ENCODE peak calls at places on chromosomes 2 and 18, in nine cellular contexts. S, I, P, L, T, N, E, B and R are unnamed samples. For H3K9me3, the result is how much of the 10 kb centered on the place peaks cover.

GRCh38 chr2:176107731-176108181 is 676 bp downstream of the HOXD11 start:
- DNase-seq in S (no peak), I (no peak), P (no peak), L (no peak), T (no peak), N (peak), E (no peak), B (no peak), R (no peak)

GRCh38 chr18:30446605-30447004 is 595.9 kb downstream of the DSC3 start:
- DNase-seq in S (no peak), I (no peak), P (no peak), L (no peak), T (no peak), N (no peak), E (no peak), B (no peak), R (no peak)

GRCh38 chr18:52333860-52334259 is 6.1 kb upstream of the DCC start:
- DNase-seq in S (no peak), I (no peak), P (no peak), L (no peak), T (no peak), N (no peak), E (no peak), B (no peak), R (no peak)

GRCh38 chr2:176473177-176473576 is 203.9 kb downstream of the MTX2 start:
- DNase-seq in S (no peak), I (peak), P (no peak), L (peak), T (no peak), N (no peak), E (peak), B (peak), R (no peak)

GRCh38 chr2:149080964-149081363 is 42.5 kb downstream of the LYPD6B start:
- DNase-seq in S (no peak), I (no peak), P (no peak), L (no peak), T (no peak), N (no peak), E (no peak), B (no peak), R (no peak)

GRCh38 chr2:227324671-227325055 is 388 bp upstream of the MFF start:
- DNase-seq in S (no peak), I (no peak), P (peak), L (no peak), T (no peak), N (no peak), E (no peak), B (peak), R (no peak)

GRCh38 chr18:29653816-29654215 is 1388.7 kb downstream of the DSC3 start:
- DNase-seq in S (no peak), I (no peak), P (no peak), L (no peak), T (no peak), N (no peak), E (no peak), B (no peak), R (no peak)

GRCh38 chr2:164412831-164413230 is 208.5 kb downstream of the GRB14 start:
- DNase-seq in S (no peak), I (peak), P (no peak), L (no peak), T (no peak), N (no peak), E (no peak), B (no peak), R (no peak)

GRCh38 chr2:96225016-96225533 is 16.4 kb upstream of the STARD7 start:
- DNase-seq in S (peak), I (no peak), P (no peak), L (no peak), T (no peak), N (no peak), E (no peak), B (no peak), R (no peak)

GRCh38 chr2:174688079-174688478 is 76.2 kb downstream of the CHRNA1 start:
- DNase-seq in S (peak), I (peak), P (no peak), L (no peak), T (no peak), N (no peak), E (peak), B (no peak), R (no peak)

GRCh38 chr2:38775097-38775920 is 2.7 kb upstream of the GEMIN6 start:
- DNase-seq in S (no peak), I (no peak), P (no peak), L (no peak), T (no peak), N (no peak), E (no peak), B (no peak), R (no peak)

GRCh38 chr18:49697757-49698595 is 115.4 kb downstream of the ACAA2 start:
- DNase-seq in S (no peak), I (peak), P (no peak), L (peak), T (no peak), N (no peak), E (no peak), B (no peak), R (no peak)

GRCh38 chr2:185511925-185512324 is 226.7 kb upstream of the FSIP2 start:
- DNase-seq in S (no peak), I (no peak), P (no peak), L (no peak), T (no peak), N (no peak), E (no peak), B (no peak), R (no peak)
- H3K9me3 ChIP-seq in S (under half), I (under half), P (under half), L (under half), T (under half), N (under half), E (under half), B (under half), R (under half)

GRCh38 chr2:106570316-106570715 is 83.2 kb downstream of the CD8B2 start:
- DNase-seq in S (no peak), I (no peak), P (no peak), L (no peak), T (no peak), N (no peak), E (no peak), B (no peak), R (no peak)

GRCh38 chr2:106575955-106576354 is 88.8 kb downstream of the CD8B2 start:
- DNase-seq in S (no peak), I (peak), P (no peak), L (peak), T (no peak), N (no peak), E (no peak), B (no peak), R (no peak)

GRCh38 chr2:106577252-106577651 is 90.1 kb downstream of the CD8B2 start:
- DNase-seq in S (no peak), I (no peak), P (no peak), L (no peak), T (no peak), N (no peak), E (no peak), B (no peak), R (no peak)

GRCh38 chr2:106572541-106573148 is 85.5 kb downstream of the CD8B2 start:
- DNase-seq in S (no peak), I (no peak), P (no peak), L (no peak), T (no peak), N (no peak), E (no peak), B (no peak), R (no peak)
- TF ChIP-seq CTCF in S (peak), I (no peak), P (peak), L (peak), T (no peak), N (peak), E (peak), B (peak), R (peak)

DNA sequence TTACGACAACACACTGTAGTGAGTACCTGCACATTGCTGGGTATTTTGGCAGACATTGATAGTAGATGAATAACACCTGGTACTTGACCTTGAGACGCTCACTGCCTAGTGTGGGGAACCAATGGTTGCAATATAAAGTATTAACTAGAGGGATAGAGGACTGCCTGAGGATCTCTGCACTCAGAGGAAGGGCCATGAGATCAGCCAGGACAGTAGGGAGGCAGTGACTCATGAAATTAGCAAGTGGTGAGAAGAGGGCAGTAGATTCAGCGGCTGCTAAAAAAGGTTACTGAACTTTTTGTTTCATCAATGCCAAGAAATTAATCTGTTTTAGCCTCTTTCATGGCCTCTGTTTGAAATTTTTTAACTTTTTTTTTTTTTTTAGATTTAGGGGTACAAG is 250.8 kb upstream of the TCF4 start:
- DNase-seq in S (no peak), I (peak), P (no peak), L (no peak), T (no peak), N (no peak), E (no peak), B (no peak), R (no peak)
- H3K9me3 ChIP-seq in S (under half), I (under half), P (under half), L (under half), T (under half), N (under half), E (under half), B (under half), R (under half)

DNA sequence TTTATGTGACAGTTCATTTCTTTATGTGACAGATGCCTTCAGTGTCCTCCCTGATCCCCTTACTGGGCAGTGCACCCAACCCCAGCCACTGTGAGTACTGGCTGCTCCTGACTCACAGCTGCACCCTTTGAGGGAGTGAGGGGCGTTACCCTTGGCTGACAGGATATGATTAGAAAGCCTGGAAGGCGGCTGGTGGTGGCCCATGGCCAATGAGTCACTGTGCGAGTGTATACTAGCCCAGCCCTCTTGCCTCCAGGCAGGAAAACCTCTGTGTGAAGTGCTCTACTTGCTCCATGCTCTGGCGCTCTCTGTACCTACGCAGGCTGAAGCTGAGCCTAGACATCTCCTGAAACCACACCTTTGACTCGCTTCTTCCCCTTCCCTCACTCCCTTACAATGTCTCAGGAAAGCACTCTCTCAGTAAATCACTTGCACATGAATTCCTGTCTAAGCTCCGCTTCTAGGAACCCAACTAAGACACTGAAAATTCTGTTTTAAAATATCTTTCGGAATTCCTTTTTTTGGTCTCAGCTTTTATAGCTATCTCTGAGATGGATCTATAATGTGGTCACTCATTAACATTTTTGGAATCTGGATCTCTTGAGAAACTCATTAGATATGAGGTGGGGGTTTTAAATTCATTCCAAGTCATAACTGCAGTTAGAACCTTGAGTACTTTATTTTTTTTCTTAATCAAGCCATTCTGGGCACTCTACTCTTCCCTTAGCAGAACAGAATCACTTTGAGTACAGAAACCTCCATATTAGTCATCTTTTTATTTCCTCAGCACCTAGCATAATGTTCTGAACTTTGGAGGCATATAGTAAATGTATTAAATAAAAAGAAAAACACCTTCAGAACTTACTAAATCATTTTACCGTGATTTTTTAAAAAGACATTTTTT is 25.3 kb upstream of the STAM2 start:
- DNase-seq in S (no peak), I (peak), P (peak), L (peak), T (peak), N (no peak), E (peak), B (peak), R (peak)
- TF ChIP-seq CTCF in S (no peak), I (no peak), P (no peak), L (no peak), T (no peak), N (no peak), E (no peak), B (no peak), R (no peak)

GRCh38 chr18:2148823-2149222 is 422.5 kb downstream of the METTL4 start:
- DNase-seq in S (no peak), I (peak), P (no peak), L (no peak), T (no peak), N (no peak), E (no peak), B (no peak), R (no peak)
- H3K9me3 ChIP-seq in S (under half), I (under half), P (under half), L (under half), T (under half), N (under half), E (under half), B (under half), R (under half)

GRCh38 chr2:233060500-233061006 is 411 bp downstream of the INPP5D start:
- DNase-seq in S (peak), I (no peak), P (no peak), L (no peak), T (no peak), N (no peak), E (no peak), B (no peak), R (no peak)

GRCh38 chr2:233061007-233061590 is 957 bp downstream of the INPP5D start:
- DNase-seq in S (peak), I (no peak), P (no peak), L (no peak), T (no peak), N (no peak), E (peak), B (no peak), R (no peak)

GRCh38 chr2:233058717-233059546 is 1.2 kb upstream of the INPP5D start:
- DNase-seq in S (no peak), I (no peak), P (no peak), L (no peak), T (no peak), N (no peak), E (no peak), B (no peak), R (no peak)

GRCh38 chr2:233059797-233060499 is at the start of gene INPP5D:
- DNase-seq in S (peak), I (no peak), P (no peak), L (peak), T (peak), N (peak), E (peak), B (peak), R (no peak)

DNA sequence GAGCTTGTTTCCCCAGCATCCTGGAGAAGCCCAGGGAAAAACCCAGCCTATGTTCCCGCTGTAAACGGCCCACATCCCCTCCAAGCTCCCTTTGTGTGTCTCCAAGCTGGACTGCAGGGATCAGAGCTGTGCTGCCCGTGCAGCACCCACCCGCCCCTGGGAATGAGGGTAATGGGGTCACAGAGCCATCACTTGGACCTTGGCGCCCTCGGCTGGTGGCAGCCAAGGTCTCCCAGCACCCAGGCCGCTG is 670 bp upstream of the INPP5D start:
- DNase-seq in S (peak), I (no peak), P (no peak), L (no peak), T (no peak), N (no peak), E (no peak), B (no peak), R (no peak)
- TF ChIP-seq CTCF in S (peak), I (no peak), P (no peak), L (no peak), T (no peak), N (no peak), E (no peak), B (no peak), R (no peak)

DNA sequence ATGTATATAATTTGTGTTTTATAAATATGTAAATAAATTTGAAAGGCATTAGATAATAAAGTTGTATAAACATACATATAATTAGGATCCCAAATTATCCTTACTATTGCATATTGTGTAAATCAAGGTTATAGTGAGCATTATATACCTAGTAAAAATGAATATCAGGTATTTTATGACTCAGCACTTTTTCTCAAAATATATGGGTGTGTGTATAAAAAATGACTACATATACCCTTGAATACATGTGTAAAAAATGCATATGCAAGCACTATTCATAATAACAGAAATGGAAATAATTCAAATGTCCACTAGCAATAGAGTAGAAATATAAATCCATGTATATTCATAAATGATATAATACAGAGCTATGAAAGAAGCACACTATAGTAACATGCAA is 870.9 kb upstream of the CNTNAP5 start:
- DNase-seq in S (no peak), I (no peak), P (no peak), L (no peak), T (no peak), N (no peak), E (no peak), B (no peak), R (no peak)
- H3K9me3 ChIP-seq in S (under half), I (under half), P (under half), L (under half), T (under half), N (under half), E (under half), B (under half), R (under half)

GRCh38 chr2:1140389-1141003 is 189.8 kb downstream of the SNTG2 start:
- DNase-seq in S (peak), I (no peak), P (peak), L (no peak), T (no peak), N (peak), E (no peak), B (no peak), R (no peak)
- TF ChIP-seq CTCF in S (peak), I (peak), P (peak), L (peak), T (peak), N (peak), E (peak), B (peak), R (peak)

GRCh38 chr2:199902486-199903110 is 8.5 kb upstream of the C2orf69 start:
- DNase-seq in S (no peak), I (no peak), P (no peak), L (no peak), T (no peak), N (no peak), E (no peak), B (no peak), R (no peak)
- H3K9me3 ChIP-seq in S (under half), I (under half), P (under half), L (under half), T (under half), N (under half), E (under half), B (under half), R (under half)